ENCODE peak calls at places on chromosome 16, in five cellular contexts. One of them, this sample, is unnamed.

GRCh38 chr16:84532299-84532724 is 27.9 kb upstream of the MEAK7 start:
- DNase-seq in amygdala: no peak
- DNase-seq in fibroblast of lung: peak
- DNase-seq in neural progenitor cell: peak
- DNase-seq in RWPE1: peak
- DNase-seq in this sample: peak

GRCh38 chr16:5903153-5903552 is 805.6 kb upstream of the EEF2KMT start:
- DNase-seq in amygdala: no peak
- DNase-seq in neural progenitor cell: no peak
- DNase-seq in fibroblast of lung: no peak
- DNase-seq in RWPE1: no peak
- DNase-seq in this sample: no peak

GRCh38 chr16:11913425-11914079 is 2.2 kb downstream of the GSPT1 start:
- DNase-seq in RWPE1: no peak
- DNase-seq in fibroblast of lung: peak
- DNase-seq in amygdala: no peak
- DNase-seq in neural progenitor cell: no peak
- DNase-seq in this sample: no peak

GRCh38 chr16:59236804-59237463 is 502.8 kb upstream of the GOT2 start:
- DNase-seq in RWPE1: no peak
- DNase-seq in amygdala: no peak
- DNase-seq in fibroblast of lung: no peak
- DNase-seq in neural progenitor cell: no peak
- DNase-seq in this sample: no peak

GRCh38 chr16:85888405-85889331 is 10.3 kb upstream of the IRF8 start:
- DNase-seq in RWPE1: peak
- DNase-seq in neural progenitor cell: no peak
- DNase-seq in amygdala: no peak
- DNase-seq in fibroblast of lung: peak
- DNase-seq in this sample: peak

GRCh38 chr16:11835309-11835708 is 16.0 kb downstream of the RSL1D1 start:
- DNase-seq in RWPE1: no peak
- DNase-seq in amygdala: no peak
- DNase-seq in neural progenitor cell: no peak
- DNase-seq in fibroblast of lung: no peak
- DNase-seq in this sample: no peak

GRCh38 chr16:84545114-84545737 is 40.8 kb upstream of the MEAK7 start:
- DNase-seq in RWPE1: no peak
- DNase-seq in amygdala: no peak
- DNase-seq in fibroblast of lung: no peak
- DNase-seq in neural progenitor cell: no peak
- DNase-seq in this sample: no peak

GRCh38 chr16:56303880-56304279 is 112.6 kb downstream of the GNAO1 start:
- DNase-seq in neural progenitor cell: no peak
- DNase-seq in fibroblast of lung: no peak
- DNase-seq in amygdala: no peak
- DNase-seq in RWPE1: no peak
- DNase-seq in this sample: no peak

GRCh38 chr16:88301431-88301830 is 81.3 kb upstream of the ZNF469 start:
- DNase-seq in RWPE1: no peak
- DNase-seq in fibroblast of lung: no peak
- DNase-seq in amygdala: no peak
- DNase-seq in neural progenitor cell: no peak
- DNase-seq in this sample: no peak

GRCh38 chr16:67150833-67151396 is at the start of gene B3GNT9:
- DNase-seq in amygdala: no peak
- DNase-seq in fibroblast of lung: peak
- DNase-seq in neural progenitor cell: peak
- DNase-seq in RWPE1: peak
- DNase-seq in this sample: peak

GRCh38 chr16:69894675-69895074 is 56.5 kb upstream of the CLEC18A start:
- DNase-seq in neural progenitor cell: no peak
- DNase-seq in fibroblast of lung: no peak
- DNase-seq in RWPE1: no peak
- DNase-seq in amygdala: peak
- DNase-seq in this sample: no peak

GRCh38 chr16:58012481-58012880 is 11.3 kb downstream of the USB1 start:
- DNase-seq in neural progenitor cell: peak
- DNase-seq in RWPE1: no peak
- DNase-seq in fibroblast of lung: no peak
- DNase-seq in amygdala: no peak
- DNase-seq in this sample: no peak

GRCh38 chr16:50986453-50986852 is 164.6 kb downstream of the SALL1 start:
- DNase-seq in fibroblast of lung: no peak
- DNase-seq in neural progenitor cell: no peak
- DNase-seq in amygdala: no peak
- DNase-seq in RWPE1: no peak
- DNase-seq in this sample: no peak

GRCh38 chr16:82016964-82017363 is 5.7 kb upstream of the SDR42E1 start:
- DNase-seq in neural progenitor cell: no peak
- DNase-seq in RWPE1: no peak
- DNase-seq in amygdala: no peak
- DNase-seq in fibroblast of lung: peak
- DNase-seq in this sample: peak

GRCh38 chr16:31224092-31224955 is 7.4 kb upstream of the PYDC1 start:
- DNase-seq in neural progenitor cell: no peak
- DNase-seq in amygdala: no peak
- DNase-seq in RWPE1: no peak
- DNase-seq in fibroblast of lung: no peak
- DNase-seq in this sample: no peak

GRCh38 chr16:90019543-90020259 is 445 bp upstream of the DBNDD1 start:
- DNase-seq in amygdala: no peak
- DNase-seq in neural progenitor cell: peak
- DNase-seq in fibroblast of lung: peak
- DNase-seq in RWPE1: no peak
- DNase-seq in this sample: peak

GRCh38 chr16:58485184-58485887 is 14.6 kb upstream of the NDRG4 start:
- DNase-seq in neural progenitor cell: no peak
- DNase-seq in amygdala: no peak
- DNase-seq in RWPE1: no peak
- DNase-seq in fibroblast of lung: no peak
- DNase-seq in this sample: no peak